ENCODE peak calls at places on chromosomes 16 and 17, in eight cellular contexts. S is AG04449, B is heart right ventricle, I is astrocyte, R is heart left ventricle, N is A549, V is left lung, E is neural progenitor cell. Z is an unnamed sample.

GRCh38 chr17:29138184-29138955 is 41.8 kb downstream of the MYO18A start:
- DNase-seq in S (no peak), B (no peak), I (no peak), R (no peak), N (no peak), V (peak; percentile 62), E (no peak), Z (peak; percentile 46)

GRCh38 chr17:80069886-80070177 is 31.5 kb upstream of the GAA start:
- DNase-seq in S (no peak), B (no peak), I (no peak), R (no peak), N (no peak), V (no peak), E (no peak), Z (no peak)

GRCh38 chr17:41689497-41690299 is 1.0 kb downstream of the EIF1 start:
- DNase-seq in S (no peak), B (no peak), I (no peak), R (no peak), N (peak; percentile 79), V (no peak), E (peak; percentile 72), Z (no peak)

GRCh38 chr16:85781156-85781555 is 18.2 kb downstream of the EMC8 start:
- DNase-seq in S (no peak), B (no peak), I (no peak), R (no peak), N (no peak), V (no peak), E (no peak), Z (no peak)

GRCh38 chr17:56029980-56030624 is 123.2 kb upstream of the ANKFN1 start:
- DNase-seq in S (no peak), B (no peak), I (no peak), R (no peak), N (no peak), V (no peak), E (no peak), Z (no peak)

GRCh38 chr16:74216319-74216718 is 80.3 kb upstream of the PSMD7 start:
- DNase-seq in S (no peak), B (no peak), I (peak; percentile 3), R (no peak), N (no peak), V (no peak), E (no peak), Z (peak; percentile 42)

GRCh38 chr17:6027342-6028024 is 42.7 kb upstream of the WSCD1 start:
- DNase-seq in S (no peak), B (no peak), I (no peak), R (no peak), N (no peak), V (no peak), E (no peak), Z (no peak)

GRCh38 chr17:4362141-4362540 is 4.3 kb downstream of the UBE2G1 start:
- DNase-seq in S (no peak), B (no peak), I (no peak), R (no peak), N (peak; percentile 44), V (no peak), E (no peak), Z (no peak)

GRCh38 chr17:8753976-8754440 is 4.3 kb downstream of the SPDYE4 start:
- DNase-seq in S (no peak), B (no peak), I (no peak), R (no peak), N (peak; percentile 64), V (no peak), E (no peak), Z (peak; percentile 40)

GRCh38 chr17:5783269-5783668 is 199.0 kb upstream of the NLRP1 start:
- DNase-seq in S (no peak), B (no peak), I (no peak), R (no peak), N (no peak), V (no peak), E (no peak), Z (no peak)

GRCh38 chr17:57522436-57523005 is 222.6 kb downstream of the CCDC182 start:
- DNase-seq in S (no peak), B (no peak), I (no peak), R (no peak), N (no peak), V (no peak), E (no peak), Z (no peak)

GRCh38 chr17:5419959-5420653 is at the start of gene RPAIN:
- DNase-seq in S (no peak), B (peak; percentile 85), I (no peak), R (peak; percentile 91), N (peak; percentile 93), V (peak; percentile 91), E (peak; percentile 92), Z (peak; percentile 8)

GRCh38 chr17:78168906-78169793 is 769 bp downstream of the SYNGR2 start:
- DNase-seq in S (no peak), B (peak; percentile 58), I (no peak), R (peak; percentile 69), N (peak; percentile 80), V (peak; percentile 87), E (peak; percentile 60), Z (peak; percentile 35)

GRCh38 chr16:80682435-80683070 is 121.8 kb downstream of the CDYL2 start:
- DNase-seq in S (peak; percentile 59), B (no peak), I (peak; percentile 30), R (no peak), N (no peak), V (no peak), E (no peak), Z (peak; percentile 73)

GRCh38 chr17:49554694-49555494 is 20.8 kb upstream of the NXPH3 start:
- DNase-seq in S (no peak), B (no peak), I (no peak), R (no peak), N (no peak), V (no peak), E (peak; percentile 1), Z (no peak)

GRCh38 chr17:72498671-72499210 is 377.9 kb downstream of the SOX9 start:
- DNase-seq in S (no peak), B (no peak), I (no peak), R (no peak), N (no peak), V (no peak), E (no peak), Z (no peak)

GRCh38 chr16:84367297-84367680 is 1.0 kb upstream of the ATP2C2 start:
- DNase-seq in S (no peak), B (no peak), I (no peak), R (no peak), N (no peak), V (peak; percentile 82), E (no peak), Z (no peak)

GRCh38 chr17:77664097-77664729 is 294.3 kb upstream of the TNRC6C start:
- DNase-seq in S (no peak), B (no peak), I (no peak), R (no peak), N (no peak), V (no peak), E (no peak), Z (no peak)

GRCh38 chr17:48052956-48053757 is 5.0 kb downstream of the NFE2L1 start:
- DNase-seq in S (no peak), B (peak; percentile 82), I (no peak), R (peak; percentile 94), N (no peak), V (no peak), E (no peak), Z (no peak)

GRCh38 chr17:48055531-48056245 is 7.5 kb downstream of the NFE2L1 start:
- DNase-seq in S (peak; percentile 79), B (no peak), I (peak; percentile 30), R (no peak), N (peak; percentile 78), V (no peak), E (peak; percentile 33), Z (no peak)

GRCh38 chr17:48054238-48055185 is 6.4 kb downstream of the NFE2L1 start:
- DNase-seq in S (no peak), B (peak; percentile 74), I (peak; percentile 75), R (peak; percentile 85), N (no peak), V (peak; percentile 80), E (peak; percentile 99), Z (peak; percentile 90)

GRCh38 chr17:48051706-48052486 is 3.7 kb downstream of the NFE2L1 start:
- DNase-seq in S (peak; percentile 28), B (peak; percentile 55), I (peak; percentile 86), R (peak; percentile 72), N (peak; percentile 52), V (no peak), E (peak; percentile 28), Z (no peak)

GRCh38 chr17:48053758-48054237 is 5.6 kb downstream of the NFE2L1 start:
- DNase-seq in S (no peak), B (no peak), I (no peak), R (no peak), N (no peak), V (no peak), E (peak; percentile 23), Z (no peak)
- H3K4me3 ChIP-seq in S (peak overlapping the region; percentile 20), B (peak overlapping the region; percentile 83), I (no peak overlapping the region), R (peak overlapping the region; percentile 37), N (no peak overlapping the region), V (no peak overlapping the region), E (peak overlapping the region; percentile 30), Z (no peak overlapping the region)

DNA sequence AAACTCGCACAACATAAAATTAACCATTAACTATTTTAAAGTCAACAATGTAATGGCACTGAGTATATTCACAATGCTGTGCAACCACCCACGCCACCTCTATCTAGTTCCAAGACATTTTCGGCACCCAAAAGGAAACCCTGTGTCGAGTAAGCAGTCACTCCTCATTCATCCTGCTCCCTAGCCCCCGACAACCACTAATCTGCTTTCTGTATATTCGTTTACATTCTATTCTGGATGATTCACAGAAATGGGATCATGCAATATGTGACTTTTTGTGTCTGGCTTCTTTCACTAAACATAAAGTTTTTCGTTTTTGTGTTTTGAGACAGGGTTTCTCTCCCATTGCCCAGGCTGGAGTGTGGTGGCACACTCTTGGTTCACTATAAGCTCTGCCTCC is 42.2 kb upstream of the HAPSTR1 start:
- DNase-seq in S (peak; percentile 65), B (no peak), I (peak; percentile 85), R (no peak), N (no peak), V (no peak), E (no peak), Z (peak; percentile 51)
- TF ChIP-seq CTCF in S (no peak), B (no peak), I (no peak), R (no peak), N (no peak), V (no peak), E (no peak), Z (no peak)

DNA sequence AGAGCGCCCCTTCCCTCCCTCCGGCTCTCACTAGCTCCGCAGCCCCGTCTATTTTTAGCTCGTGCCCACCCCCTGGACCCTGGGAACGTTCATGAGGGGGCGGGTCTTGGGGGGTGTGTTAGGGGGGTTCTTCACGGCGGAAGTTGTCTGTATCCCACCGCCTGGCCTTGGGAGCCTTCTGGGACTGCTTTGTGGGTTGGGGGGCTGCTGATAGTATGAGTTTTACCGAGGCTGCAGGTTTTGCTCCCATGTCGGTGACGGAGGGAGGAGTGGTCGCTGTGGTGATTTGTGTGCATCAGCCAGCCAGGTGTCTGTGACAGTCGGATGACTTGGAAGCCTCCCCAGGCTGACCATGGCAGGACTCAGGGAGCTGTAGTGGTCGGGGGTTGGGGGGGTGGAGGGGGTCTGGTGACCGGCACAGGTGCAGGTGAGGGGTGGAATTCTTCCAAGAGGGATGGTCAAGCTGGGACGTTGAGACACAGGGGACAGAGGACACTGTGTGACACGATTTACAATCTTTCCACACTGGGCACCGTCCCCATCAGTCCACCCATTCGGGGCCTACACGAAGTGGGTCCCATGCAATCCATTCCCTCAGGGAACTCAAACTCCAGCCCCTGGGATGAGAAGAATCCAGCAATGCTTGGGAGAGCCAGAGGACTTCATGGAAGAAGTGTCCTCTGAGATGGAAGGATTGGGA is 1.4 kb downstream of the ATP1B2 start:
- DNase-seq in S (no peak), B (no peak), I (no peak), R (no peak), N (no peak), V (no peak), E (no peak), Z (no peak)
- H3K4me3 ChIP-seq in S (no peak overlapping the region), B (peak overlapping the region; percentile 62), I (no peak overlapping the region), R (peak overlapping the region; percentile 57), N (peak overlapping the region; percentile 59), V (no peak overlapping the region), E (peak overlapping the region; percentile 78), Z (no peak overlapping the region)

GRCh38 chr16:68244903-68245853 is at the start of gene PLA2G15:
- DNase-seq in S (peak; percentile 73), B (peak; percentile 99), I (peak; percentile 94), R (peak; percentile 98), N (peak; percentile 95), V (peak; percentile 97), E (peak; percentile 97), Z (peak; percentile 74)
- TF ChIP-seq CTCF in S (no peak), B (peak; percentile 6), I (no peak), R (no peak), N (no peak), V (no peak), E (no peak), Z (no peak)

Z was measured in bronchial epithelial cell.